ENCODE peak calls at places on chromosome 3, in five cellular contexts. One of them, this sample, is unnamed.

GRCh38 chr3:23203651-23204111 is 554 bp downstream of the UBE2E2 start:
- DNase-seq in AG04450: no peak
- DNase-seq in HFF-Myc: no peak
- DNase-seq in retinal pigment epithelial cell: no peak
- DNase-seq in transverse colon: peak; percentile 11
- DNase-seq in this sample: no peak

GRCh38 chr3:19254784-19255338 is 106.6 kb downstream of the KCNH8 start:
- DNase-seq in AG04450: no peak
- DNase-seq in retinal pigment epithelial cell: no peak
- DNase-seq in transverse colon: no peak
- DNase-seq in HFF-Myc: no peak
- DNase-seq in this sample: no peak

GRCh38 chr3:151625057-151625456 is 108.7 kb upstream of the AADACL2 start:
- DNase-seq in retinal pigment epithelial cell: peak; percentile 11
- DNase-seq in HFF-Myc: no peak
- DNase-seq in transverse colon: no peak
- DNase-seq in AG04450: no peak
- DNase-seq in this sample: no peak

GRCh38 chr3:29141197-29141911 is 139.5 kb upstream of the RBMS3 start:
- DNase-seq in HFF-Myc: no peak
- DNase-seq in AG04450: no peak
- DNase-seq in transverse colon: no peak
- DNase-seq in retinal pigment epithelial cell: no peak
- DNase-seq in this sample: no peak

GRCh38 chr3:41097896-41098496 is 101.3 kb upstream of the CTNNB1 start:
- DNase-seq in AG04450: no peak
- DNase-seq in HFF-Myc: no peak
- DNase-seq in retinal pigment epithelial cell: no peak
- DNase-seq in transverse colon: no peak
- DNase-seq in this sample: no peak

GRCh38 chr3:123406598-123406997 is 42.3 kb downstream of the ADCY5 start:
- DNase-seq in HFF-Myc: no peak
- DNase-seq in AG04450: no peak
- DNase-seq in transverse colon: peak; percentile 72
- DNase-seq in retinal pigment epithelial cell: no peak
- DNase-seq in this sample: no peak

GRCh38 chr3:10011644-10012043 is 14.6 kb upstream of the FANCD2 start:
- DNase-seq in AG04450: no peak
- DNase-seq in retinal pigment epithelial cell: no peak
- DNase-seq in HFF-Myc: no peak
- DNase-seq in transverse colon: no peak
- DNase-seq in this sample: no peak

GRCh38 chr3:179421500-179421899 is 29.8 kb downstream of the GNB4 start:
- DNase-seq in AG04450: peak; percentile 3
- DNase-seq in retinal pigment epithelial cell: no peak
- DNase-seq in transverse colon: no peak
- DNase-seq in HFF-Myc: no peak
- DNase-seq in this sample: no peak

GRCh38 chr3:75136100-75136897 is 521.8 kb upstream of the CNTN3 start:
- DNase-seq in HFF-Myc: no peak
- DNase-seq in transverse colon: no peak
- DNase-seq in retinal pigment epithelial cell: no peak
- DNase-seq in AG04450: no peak
- DNase-seq in this sample: no peak

GRCh38 chr3:132626955-132627354 is 29.9 kb downstream of the ACKR4 start:
- DNase-seq in transverse colon: no peak
- DNase-seq in AG04450: no peak
- DNase-seq in HFF-Myc: no peak
- DNase-seq in retinal pigment epithelial cell: no peak
- DNase-seq in this sample: no peak

GRCh38 chr3:123741058-123741511 is 143.0 kb downstream of the MYLK start:
- DNase-seq in HFF-Myc: no peak
- DNase-seq in transverse colon: no peak
- DNase-seq in AG04450: no peak
- DNase-seq in retinal pigment epithelial cell: no peak
- DNase-seq in this sample: no peak

GRCh38 chr3:157477441-157477840 is 25.8 kb downstream of the VEPH1 start:
- DNase-seq in transverse colon: no peak
- DNase-seq in retinal pigment epithelial cell: no peak
- DNase-seq in HFF-Myc: no peak
- DNase-seq in AG04450: no peak
- DNase-seq in this sample: no peak

GRCh38 chr3:66557166-66557565 is 56.3 kb upstream of the LRIG1 start:
- DNase-seq in HFF-Myc: no peak
- DNase-seq in AG04450: no peak
- DNase-seq in transverse colon: no peak
- DNase-seq in retinal pigment epithelial cell: no peak
- DNase-seq in this sample: no peak

GRCh38 chr3:177362646-177363045 is 165.4 kb upstream of the TBL1XR1 start:
- DNase-seq in HFF-Myc: no peak
- DNase-seq in AG04450: no peak
- DNase-seq in retinal pigment epithelial cell: no peak
- DNase-seq in transverse colon: peak; percentile 40
- DNase-seq in this sample: no peak

GRCh38 chr3:66378256-66378655 is 122.6 kb downstream of the LRIG1 start:
- DNase-seq in AG04450: no peak
- DNase-seq in retinal pigment epithelial cell: no peak
- DNase-seq in transverse colon: no peak
- DNase-seq in HFF-Myc: no peak
- DNase-seq in this sample: no peak

GRCh38 chr3:184565421-184566211 is 4.0 kb downstream of the EPHB3 start:
- DNase-seq in transverse colon: peak; percentile 86
- DNase-seq in retinal pigment epithelial cell: peak; percentile 56
- DNase-seq in HFF-Myc: peak; percentile 65
- DNase-seq in AG04450: peak; percentile 76
- DNase-seq in this sample: no peak
- H3K4me3 ChIP-seq in transverse colon: peak overlapping the region; percentile 77
- H3K4me3 ChIP-seq in retinal pigment epithelial cell: no peak overlapping the region
- H3K4me3 ChIP-seq in HFF-Myc: peak overlapping the region; percentile 2
- H3K4me3 ChIP-seq in AG04450: peak overlapping the region; percentile 13
- H3K4me3 ChIP-seq in this sample: no peak overlapping the region

DNA sequence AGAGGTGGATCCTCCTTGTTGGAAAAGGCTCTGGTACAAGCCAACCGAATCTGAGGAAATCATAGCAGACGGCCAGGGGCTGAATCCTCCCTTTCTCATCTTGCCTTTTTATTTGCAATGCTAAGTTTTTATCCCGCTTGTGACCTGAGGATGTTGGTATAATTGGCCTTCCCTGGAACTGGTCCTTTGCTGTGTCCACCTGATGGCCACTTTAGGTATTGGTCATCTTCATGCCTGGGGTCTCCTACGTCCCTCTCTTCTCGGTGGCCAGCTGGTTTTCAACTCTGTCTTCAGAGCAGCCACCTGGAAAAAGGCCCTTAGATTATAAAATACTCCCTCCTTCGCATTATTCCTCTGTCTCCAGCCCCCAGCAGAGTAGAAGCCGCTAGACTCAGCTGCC is 208.8 kb upstream of the CFAP20DC start:
- DNase-seq in transverse colon: no peak
- DNase-seq in retinal pigment epithelial cell: no peak
- DNase-seq in HFF-Myc: no peak
- DNase-seq in AG04450: no peak
- DNase-seq in this sample: no peak
- TF ChIP-seq CTCF in transverse colon: no peak
- TF ChIP-seq CTCF in retinal pigment epithelial cell: no peak
- TF ChIP-seq CTCF in HFF-Myc: no peak
- TF ChIP-seq CTCF in AG04450: no peak
- TF ChIP-seq CTCF in this sample: peak; percentile 9

DNA sequence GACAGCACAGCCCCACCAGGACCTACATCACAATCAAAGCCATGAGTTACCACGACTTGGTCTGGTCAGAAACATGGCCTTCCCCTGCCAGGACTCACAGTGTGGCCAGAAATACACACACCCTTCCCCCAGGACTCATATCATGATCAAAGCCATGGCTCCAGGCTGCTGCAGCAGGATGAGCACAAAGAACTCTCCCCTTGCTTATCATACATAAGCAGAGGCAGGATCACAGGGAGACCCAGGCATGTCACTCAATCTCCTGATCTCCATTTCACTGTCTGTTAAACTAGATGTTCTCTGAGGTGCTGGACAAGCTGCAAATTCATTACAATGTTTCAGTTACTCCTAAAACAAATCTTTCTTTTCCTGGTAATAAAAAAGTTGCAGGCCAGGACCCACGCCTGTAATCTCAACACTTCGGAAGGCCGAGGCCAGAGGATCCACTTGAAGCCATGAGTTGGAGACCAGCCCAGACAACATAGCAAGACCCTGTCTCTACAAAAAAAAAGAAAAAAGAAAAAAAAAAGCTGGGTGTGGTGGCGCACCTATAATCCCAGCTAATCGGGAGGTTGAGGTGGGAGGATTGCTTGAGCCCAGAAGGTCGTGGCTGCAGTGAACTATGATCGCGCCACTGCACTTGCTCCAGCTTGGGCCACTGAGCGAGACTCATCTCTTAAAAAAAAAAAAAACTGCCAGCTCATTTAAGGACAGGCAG is 1.2 kb downstream of the PFKFB4 start:
- DNase-seq in AG04450: no peak
- DNase-seq in retinal pigment epithelial cell: no peak
- DNase-seq in HFF-Myc: no peak
- DNase-seq in transverse colon: no peak
- DNase-seq in this sample: no peak
- H3K4me3 ChIP-seq in AG04450: no peak overlapping the region
- H3K4me3 ChIP-seq in retinal pigment epithelial cell: peak overlapping the region; percentile 80
- H3K4me3 ChIP-seq in HFF-Myc: no peak overlapping the region
- H3K4me3 ChIP-seq in transverse colon: no peak overlapping the region
- H3K4me3 ChIP-seq in this sample: peak overlapping the region; percentile 82

GRCh38 chr3:38116471-38117162 is 20.3 kb downstream of the ACAA1 start:
- DNase-seq in HFF-Myc: no peak
- DNase-seq in AG04450: no peak
- DNase-seq in retinal pigment epithelial cell: no peak
- DNase-seq in transverse colon: peak; percentile 35
- DNase-seq in this sample: no peak

GRCh38 chr3:38117748-38118420 is 19.0 kb downstream of the ACAA1 start:
- DNase-seq in AG04450: peak; percentile 10
- DNase-seq in HFF-Myc: peak; percentile 30
- DNase-seq in transverse colon: peak; percentile 76
- DNase-seq in retinal pigment epithelial cell: no peak
- DNase-seq in this sample: no peak

GRCh38 chr3:38118421-38119247 is 18.3 kb downstream of the ACAA1 start:
- DNase-seq in AG04450: no peak
- DNase-seq in retinal pigment epithelial cell: no peak
- DNase-seq in HFF-Myc: no peak
- DNase-seq in transverse colon: no peak
- DNase-seq in this sample: no peak

GRCh38 chr3:38115645-38116427 is 21.1 kb downstream of the ACAA1 start:
- DNase-seq in AG04450: no peak
- DNase-seq in transverse colon: no peak
- DNase-seq in HFF-Myc: no peak
- DNase-seq in retinal pigment epithelial cell: no peak
- DNase-seq in this sample: no peak

GRCh38 chr3:38117163-38117716 is 19.7 kb downstream of the ACAA1 start:
- DNase-seq in AG04450: no peak
- DNase-seq in HFF-Myc: no peak
- DNase-seq in retinal pigment epithelial cell: no peak
- DNase-seq in transverse colon: peak; percentile 26
- DNase-seq in this sample: no peak
- TF ChIP-seq CTCF in AG04450: no peak
- TF ChIP-seq CTCF in HFF-Myc: no peak
- TF ChIP-seq CTCF in retinal pigment epithelial cell: peak; percentile 41
- TF ChIP-seq CTCF in transverse colon: no peak
- TF ChIP-seq CTCF in this sample: peak; percentile 48

GRCh38 chr3:186097317-186097662 is 11.6 kb downstream of the ETV5 start:
- DNase-seq in retinal pigment epithelial cell: no peak
- DNase-seq in transverse colon: no peak
- DNase-seq in HFF-Myc: no peak
- DNase-seq in AG04450: no peak
- DNase-seq in this sample: no peak
- H3K4me3 ChIP-seq in retinal pigment epithelial cell: peak overlapping the region; percentile 47
- H3K4me3 ChIP-seq in transverse colon: peak overlapping the region; percentile 6
- H3K4me3 ChIP-seq in HFF-Myc: no peak overlapping the region
- H3K4me3 ChIP-seq in AG04450: no peak overlapping the region
- H3K4me3 ChIP-seq in this sample: peak overlapping the region; percentile 58

GRCh38 chr3:130893240-130894129 is at the start of gene ATP2C1:
- DNase-seq in HFF-Myc: peak; percentile 73
- DNase-seq in retinal pigment epithelial cell: peak; percentile 65
- DNase-seq in transverse colon: peak; percentile 97
- DNase-seq in AG04450: peak; percentile 84
- DNase-seq in this sample: peak; percentile 41
- TF ChIP-seq CTCF in HFF-Myc: no peak
- TF ChIP-seq CTCF in retinal pigment epithelial cell: no peak
- TF ChIP-seq CTCF in transverse colon: peak; percentile 27
- TF ChIP-seq CTCF in AG04450: no peak
- TF ChIP-seq CTCF in this sample: no peak